ENCODE peak calls at places on chromosomes 12 and 14, in eight cellular contexts. I, N, A, E, K, U, R and X are unnamed samples.

GRCh38 chr12:94265966-94266365 is 117.6 kb downstream of the PLXNC1 start:
- DNase-seq in I (no peak), N (no peak), A (no peak), E (no peak), K (no peak), U (no peak), R (no peak), X (no peak)

GRCh38 chr12:75862692-75863471 is 168.7 kb downstream of the PHLDA1 start:
- DNase-seq in I (peak; percentile 78), N (no peak), A (no peak), E (no peak), K (no peak), U (no peak), R (peak; percentile 80), X (no peak)

GRCh38 chr12:115763982-115764621 is 513.4 kb downstream of the MED13L start:
- DNase-seq in I (no peak), N (no peak), A (no peak), E (no peak), K (no peak), U (no peak), R (no peak), X (no peak)

GRCh38 chr14:80768646-80769045 is 172.9 kb downstream of the CEP128 start:
- DNase-seq in I (no peak), N (no peak), A (no peak), E (no peak), K (no peak), U (no peak), R (no peak), X (no peak)

GRCh38 chr12:5783274-5783920 is 161.7 kb downstream of the ANO2 start:
- DNase-seq in I (no peak), N (no peak), A (no peak), E (no peak), K (no peak), U (no peak), R (no peak), X (no peak)

GRCh38 chr14:72599579-72600470 is 294.1 kb downstream of the DPF3 start:
- DNase-seq in I (no peak), N (no peak), A (no peak), E (no peak), K (no peak), U (no peak), R (no peak), X (no peak)

GRCh38 chr14:104514156-104514848 is 65.3 kb upstream of the C14orf180 start:
- DNase-seq in I (no peak), N (no peak), A (no peak), E (no peak), K (no peak), U (no peak), R (no peak), X (no peak)

GRCh38 chr14:38716871-38717270 is 386.2 kb downstream of the SEC23A start:
- DNase-seq in I (no peak), N (no peak), A (no peak), E (no peak), K (no peak), U (no peak), R (peak; percentile 13), X (no peak)

GRCh38 chr12:62194616-62195015 is 65.6 kb upstream of the USP15 start:
- DNase-seq in I (peak; percentile 13), N (no peak), A (no peak), E (no peak), K (no peak), U (no peak), R (peak; percentile 52), X (no peak)

GRCh38 chr14:99410019-99410418 is 70.6 kb downstream of the SETD3 start:
- DNase-seq in I (no peak), N (no peak), A (no peak), E (no peak), K (no peak), U (no peak), R (no peak), X (no peak)

GRCh38 chr14:105914738-105915385 is 388.5 kb downstream of the TMEM121 start:
- DNase-seq in I (no peak), N (no peak), A (no peak), E (no peak), K (no peak), U (no peak), R (no peak), X (no peak)

GRCh38 chr14:104011824-104012517 is 69.6 kb upstream of the RD3L start:
- DNase-seq in I (no peak), N (no peak), A (no peak), E (no peak), K (no peak), U (no peak), R (no peak), X (no peak)

GRCh38 chr12:116142936-116143882 is 134.3 kb downstream of the MED13L start:
- DNase-seq in I (no peak), N (no peak), A (no peak), E (no peak), K (no peak), U (no peak), R (peak; percentile 93), X (no peak)

GRCh38 chr14:70789361-70789760 is 20.0 kb downstream of the MAP3K9 start:
- DNase-seq in I (no peak), N (no peak), A (no peak), E (no peak), K (no peak), U (no peak), R (peak; percentile 78), X (no peak)

GRCh38 chr12:31265722-31266121 is 60.2 kb downstream of the SINHCAF start:
- DNase-seq in I (no peak), N (no peak), A (no peak), E (no peak), K (no peak), U (no peak), R (no peak), X (no peak)

GRCh38 chr14:79972230-79972629 is 239.1 kb downstream of the DIO2 start:
- DNase-seq in I (no peak), N (no peak), A (no peak), E (no peak), K (no peak), U (no peak), R (peak; percentile 27), X (no peak)

GRCh38 chr14:64704743-64705405 is 650 bp downstream of the PLEKHG3 start:
- DNase-seq in I (no peak), N (no peak), A (no peak), E (peak; percentile 41), K (peak; percentile 57), U (peak; percentile 50), R (peak; percentile 31), X (no peak)

DNA sequence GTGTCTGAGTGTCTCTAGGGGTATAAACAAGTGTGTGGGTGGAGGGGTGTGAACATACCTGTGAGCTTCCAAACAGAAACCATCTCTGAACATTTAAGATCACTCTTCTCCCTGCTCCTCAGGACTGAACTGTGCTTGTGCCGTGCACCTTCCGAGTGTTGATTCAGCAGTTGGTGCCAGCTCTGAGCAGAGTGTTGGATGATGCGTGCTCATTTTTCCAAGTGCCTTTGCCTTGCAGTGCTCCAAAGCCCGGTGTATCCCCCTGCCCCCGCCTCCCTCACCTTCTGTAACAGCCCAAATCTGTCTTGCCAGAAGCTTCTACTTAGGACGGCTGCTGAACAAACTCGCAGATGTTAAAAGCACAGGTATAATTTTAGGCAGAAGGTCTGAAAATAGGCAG is 4.4 kb downstream of the WSCD2 start:
- DNase-seq in I (no peak), N (no peak), A (no peak), E (no peak), K (no peak), U (no peak), R (no peak), X (no peak)
- H3K27me3 ChIP-seq in I (peaks cover 38% of the 10 kb centered on the region), N (peaks cover 26% of the 10 kb centered on the region), A (no peaks in the 10 kb centered on the region), E (no peaks in the 10 kb centered on the region), K (peaks cover 7% of the 10 kb centered on the region), U (peaks cover 27% of the 10 kb centered on the region), R (no peaks in the 10 kb centered on the region), X (no peaks in the 10 kb centered on the region)

GRCh38 chr12:915090-915489 is 34.4 kb downstream of the RAD52 start:
- DNase-seq in I (no peak), N (no peak), A (no peak), E (no peak), K (no peak), U (no peak), R (no peak), X (no peak)
- H3K36me3 ChIP-seq in I (peaks cover 23% of the 10 kb centered on the region), N (peaks cover 93% of the 10 kb centered on the region), A (peaks cover 42% of the 10 kb centered on the region), E (no peaks in the 10 kb centered on the region), K (peaks cover 10% of the 10 kb centered on the region), U (no peaks in the 10 kb centered on the region), R (peaks cover 6% of the 10 kb centered on the region), X (peaks cover 39% of the 10 kb centered on the region)

GRCh38 chr14:96959992-96960391 is 162.8 kb downstream of the VRK1 start:
- DNase-seq in I (no peak), N (no peak), A (no peak), E (no peak), K (no peak), U (no peak), R (no peak), X (no peak)

GRCh38 chr14:96962337-96962736 is 165.2 kb downstream of the VRK1 start:
- DNase-seq in I (no peak), N (no peak), A (peak; percentile 19), E (no peak), K (no peak), U (peak; percentile 12), R (no peak), X (peak; percentile 61)

GRCh38 chr14:96958057-96958456 is 160.9 kb downstream of the VRK1 start:
- DNase-seq in I (no peak), N (no peak), A (no peak), E (no peak), K (no peak), U (no peak), R (no peak), X (no peak)

GRCh38 chr14:96961895-96962294 is 164.7 kb downstream of the VRK1 start:
- DNase-seq in I (no peak), N (no peak), A (no peak), E (no peak), K (no peak), U (no peak), R (no peak), X (no peak)

DNA sequence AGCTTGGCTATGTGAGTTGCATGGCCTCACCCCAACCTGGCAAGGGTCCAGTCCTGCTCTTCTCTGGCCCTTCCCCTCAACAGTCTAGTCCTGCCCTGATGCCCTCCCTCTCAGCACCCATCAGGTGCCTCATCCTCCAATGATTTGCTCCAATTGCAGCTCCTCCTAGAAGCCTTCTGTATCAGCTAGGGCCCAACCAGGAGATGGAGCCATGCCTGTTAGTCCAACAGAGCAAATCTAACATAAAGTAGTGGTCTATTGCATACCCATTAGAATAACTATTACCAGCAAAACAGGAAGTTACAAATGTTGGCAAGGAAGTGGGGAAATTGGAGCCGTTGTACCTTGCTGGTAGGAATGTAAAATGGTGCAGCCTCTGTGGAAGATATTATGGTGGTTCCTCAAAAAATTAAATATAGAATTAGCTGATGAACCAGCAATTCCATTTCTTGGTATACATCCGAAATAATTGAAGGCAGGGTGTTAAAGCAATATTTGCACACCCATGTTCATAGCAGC is 163.5 kb downstream of the VRK1 start:
- DNase-seq in I (no peak), N (no peak), A (no peak), E (no peak), K (no peak), U (no peak), R (no peak), X (no peak)
- H3K27me3 ChIP-seq in I (no peaks in the 10 kb centered on the region), N (no peaks in the 10 kb centered on the region), A (no peaks in the 10 kb centered on the region), E (no peaks in the 10 kb centered on the region), K (no peaks in the 10 kb centered on the region), U (no peaks in the 10 kb centered on the region), R (no peaks in the 10 kb centered on the region), X (no peaks in the 10 kb centered on the region)

GRCh38 chr12:55760663-55761062 is 17.7 kb downstream of the GDF11 start:
- DNase-seq in I (no peak), N (no peak), A (no peak), E (no peak), K (no peak), U (no peak), R (no peak), X (no peak)

GRCh38 chr12:55757701-55758100 is 14.8 kb downstream of the GDF11 start:
- DNase-seq in I (no peak), N (peak; percentile 26), A (no peak), E (no peak), K (no peak), U (no peak), R (no peak), X (no peak)

GRCh38 chr12:55755246-55755645 is 12.3 kb downstream of the GDF11 start:
- DNase-seq in I (no peak), N (no peak), A (no peak), E (no peak), K (no peak), U (no peak), R (no peak), X (no peak)
- H3K36me3 ChIP-seq in I (peaks cover 34% of the 10 kb centered on the region), N (peaks cover 100% of the 10 kb centered on the region), A (peaks cover 37% of the 10 kb centered on the region), E (no peaks in the 10 kb centered on the region), K (peaks cover 6% of the 10 kb centered on the region), U (no peaks in the 10 kb centered on the region), R (peaks cover 14% of the 10 kb centered on the region), X (peaks cover 52% of the 10 kb centered on the region)